ENCODE peak calls at places on chromosome 1, in four cellular contexts. One of them, this sample, is unnamed.

GRCh38 chr1:91757760-91758545 is 128.0 kb downstream of the TGFBR3 start:
- DNase-seq in dermis microvascular lymphatic vessel endothelial cell: no peak
- DNase-seq in ovary: no peak
- DNase-seq in stimulated activated naive CD4-positive, alpha-beta T cell: no peak
- DNase-seq in this sample: peak

GRCh38 chr1:226692067-226692792 is 46.9 kb downstream of the ITPKB start:
- DNase-seq in stimulated activated naive CD4-positive, alpha-beta T cell: no peak
- DNase-seq in ovary: no peak
- DNase-seq in dermis microvascular lymphatic vessel endothelial cell: no peak
- DNase-seq in this sample: no peak

GRCh38 chr1:27368872-27369703 is 2.3 kb upstream of the MAP3K6 start:
- DNase-seq in stimulated activated naive CD4-positive, alpha-beta T cell: no peak
- DNase-seq in dermis microvascular lymphatic vessel endothelial cell: peak
- DNase-seq in ovary: no peak
- DNase-seq in this sample: no peak

GRCh38 chr1:200610846-200611245 is 9.7 kb downstream of the KIF14 start:
- DNase-seq in dermis microvascular lymphatic vessel endothelial cell: no peak
- DNase-seq in ovary: no peak
- DNase-seq in stimulated activated naive CD4-positive, alpha-beta T cell: no peak
- DNase-seq in this sample: no peak

GRCh38 chr1:113765306-113765705 is 6.0 kb upstream of the PHTF1 start:
- DNase-seq in stimulated activated naive CD4-positive, alpha-beta T cell: no peak
- DNase-seq in dermis microvascular lymphatic vessel endothelial cell: no peak
- DNase-seq in ovary: no peak
- DNase-seq in this sample: no peak

GRCh38 chr1:105591681-105592080 is 1464.8 kb upstream of the PRMT6 start:
- DNase-seq in dermis microvascular lymphatic vessel endothelial cell: no peak
- DNase-seq in stimulated activated naive CD4-positive, alpha-beta T cell: no peak
- DNase-seq in ovary: no peak
- DNase-seq in this sample: no peak

GRCh38 chr1:220113136-220113695 is 19.3 kb downstream of the IARS2 start:
- DNase-seq in stimulated activated naive CD4-positive, alpha-beta T cell: peak
- DNase-seq in ovary: no peak
- DNase-seq in dermis microvascular lymphatic vessel endothelial cell: peak
- DNase-seq in this sample: peak

GRCh38 chr1:59057211-59057694 is 239.6 kb upstream of the FGGY start:
- DNase-seq in ovary: peak
- DNase-seq in stimulated activated naive CD4-positive, alpha-beta T cell: no peak
- DNase-seq in dermis microvascular lymphatic vessel endothelial cell: peak
- DNase-seq in this sample: no peak

This sample was measured in SJCRH30.